ENCODE peak calls at places on chromosomes 16 and 17, in six cellular contexts. O is A549, N is HepG2, L is K562, K is GM12878, Z is endothelial cell of umbilical vein. C is an unnamed sample.

GRCh38 chr17:48566717-48567116 is 11.4 kb downstream of the HOXB4 start:
- DNase-seq in O (no peak), N (no peak), L (no peak), K (no peak), Z (no peak), C (no peak)

GRCh38 chr17:49012893-49013255 is 15.7 kb downstream of the IGF2BP1 start:
- DNase-seq in O (no peak), N (no peak), L (no peak), K (no peak), Z (no peak), C (no peak)

GRCh38 chr17:44772308-44773024 is 13.7 kb downstream of the ADAM11 start:
- DNase-seq in O (no peak), N (no peak), L (no peak), K (no peak), Z (no peak), C (no peak)

GRCh38 chr17:77433385-77434135 is 292.8 kb downstream of the SEC14L1 start:
- DNase-seq in O (no peak), N (no peak), L (no peak), K (no peak), Z (no peak), C (no peak)

GRCh38 chr17:20174588-20175265 is 165.6 kb downstream of the SPECC1 start:
- DNase-seq in O (no peak), N (no peak), L (no peak), K (no peak), Z (no peak), C (no peak)

GRCh38 chr17:1110844-1111598 is 68.8 kb downstream of the ABR start:
- DNase-seq in O (peak), N (peak), L (no peak), K (no peak), Z (peak), C (peak)

GRCh38 chr16:22006636-22007035 is 1.3 kb upstream of the MOSMO start:
- DNase-seq in O (no peak), N (no peak), L (no peak), K (no peak), Z (no peak), C (no peak)

GRCh38 chr16:1708768-1709180 is 2.8 kb downstream of the MAPK8IP3 start:
- DNase-seq in O (no peak), N (no peak), L (peak), K (no peak), Z (no peak), C (no peak)

GRCh38 chr16:10738231-10739077 is 5.2 kb upstream of the NUBP1 start:
- DNase-seq in O (peak), N (peak), L (peak), K (peak), Z (peak), C (peak)

GRCh38 chr16:89063768-89064320 is 29.8 kb upstream of the ACSF3 start:
- DNase-seq in O (no peak), N (no peak), L (no peak), K (no peak), Z (no peak), C (no peak)

GRCh38 chr16:48384982-48385271 is 286 bp downstream of the SIAH1 start:
- DNase-seq in O (no peak), N (no peak), L (peak), K (no peak), Z (no peak), C (no peak)

GRCh38 chr17:77942111-77942988 is 16.2 kb upstream of the TNRC6C start:
- DNase-seq in O (no peak), N (peak), L (no peak), K (no peak), Z (no peak), C (no peak)

GRCh38 chr16:1773703-1774455 is 945 bp upstream of the MRPS34 start:
- DNase-seq in O (no peak), N (no peak), L (no peak), K (no peak), Z (no peak), C (peak)

GRCh38 chr17:57622886-57623433 is 122.1 kb downstream of the CCDC182 start:
- DNase-seq in O (peak), N (peak), L (no peak), K (peak), Z (peak), C (peak)

GRCh38 chr16:4535627-4536108 is 2.9 kb downstream of the CDIP1 start:
- DNase-seq in O (no peak), N (no peak), L (no peak), K (no peak), Z (no peak), C (peak)
- TF ChIP-seq MYC in O (no peak), N (no peak), L (no peak), K (no peak), Z (no peak), C (no peak)

DNA sequence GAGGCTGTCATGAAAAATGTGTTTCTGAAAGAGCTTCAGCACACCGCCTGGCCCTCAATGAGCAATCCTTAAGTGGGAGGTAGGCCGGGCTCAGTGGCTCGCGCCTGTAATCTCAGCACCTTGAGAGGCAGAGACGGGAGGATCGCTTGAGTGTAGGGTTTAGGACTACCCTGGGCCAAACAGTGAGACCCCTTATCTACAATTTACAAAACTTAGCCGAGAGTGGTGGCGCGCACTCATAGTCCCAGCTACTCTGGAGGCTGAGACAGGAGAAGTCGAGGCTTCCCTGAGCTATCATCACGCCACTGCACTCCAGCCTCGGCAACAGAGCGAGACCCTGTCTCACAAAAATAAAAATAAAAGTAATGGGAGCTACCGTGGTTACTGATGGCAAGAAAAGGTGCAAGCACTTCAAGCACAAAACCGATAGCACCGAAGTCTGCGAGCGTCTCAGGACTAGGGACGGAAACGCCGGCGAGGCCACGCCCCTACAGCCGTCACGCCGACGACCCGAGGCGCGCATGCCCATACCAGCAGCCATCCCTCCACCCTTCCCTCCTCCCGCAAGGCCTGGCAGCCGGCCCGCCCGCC is 622 bp downstream of the THUMPD1 start:
- DNase-seq in O (peak), N (peak), L (peak), K (peak), Z (peak), C (peak)
- TF ChIP-seq POLR2A in O (no peak), N (no peak), L (peak), K (no peak), Z (peak), C (no peak)

DNA sequence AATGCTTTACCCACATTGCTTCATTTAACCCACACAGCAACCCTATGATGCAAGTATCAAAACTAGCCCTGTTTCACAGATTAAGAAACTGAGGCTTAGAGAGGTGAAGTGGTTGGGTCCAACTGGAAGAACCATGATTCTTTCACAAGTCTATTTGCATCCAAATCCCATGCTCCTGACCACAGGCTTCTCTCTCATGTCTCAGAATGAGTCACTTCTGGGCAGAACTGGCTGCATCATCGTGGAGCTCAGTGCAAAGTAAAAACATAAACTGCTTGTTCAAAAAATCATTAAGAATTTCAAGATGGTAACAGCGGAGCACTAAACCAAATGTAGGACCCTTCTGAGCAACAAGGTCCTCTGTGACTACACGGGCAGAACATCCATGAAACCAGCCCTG is 20.2 kb upstream of the CES1 start:
- DNase-seq in O (no peak), N (no peak), L (no peak), K (no peak), Z (no peak), C (no peak)
- TF ChIP-seq MYC in O (no peak), N (no peak), L (no peak), K (no peak), Z (no peak), C (no peak)

GRCh38 chr16:60413969-60414368 is 1622.3 kb downstream of the CDH8 start:
- DNase-seq in O (no peak), N (no peak), L (no peak), K (no peak), Z (no peak), C (no peak)
- TF ChIP-seq POLR2A in O (no peak), N (no peak), L (no peak), K (no peak), Z (no peak), C (no peak)

GRCh38 chr17:59193463-59193862 is 16.4 kb upstream of the SMG8 start:
- DNase-seq in O (no peak), N (no peak), L (no peak), K (no peak), Z (no peak), C (no peak)
- TF ChIP-seq MYC in O (no peak), N (no peak), L (no peak), K (no peak), Z (no peak), C (no peak)

GRCh38 chr17:50151937-50152547 is 1.6 kb upstream of the PPP1R9B start:
- DNase-seq in O (peak), N (peak), L (peak), K (no peak), Z (peak), C (peak)
- TF ChIP-seq POLR2A in O (peak), N (peak), L (no peak), K (peak), Z (peak), C (no peak)